ENCODE peak calls at places on chromosomes 16 and 17, in nine cellular contexts. T is CD4-positive, alpha-beta T cell; Y is Kasumi-1; O is GM23338; Z is HTR-8/SVneo; B is NCI-H460; V is naive B cell; P is EH; S is NCI-H1092 treated with DMSO at 0.1 percent for 48 hours. U is an unnamed sample.

GRCh38 chr17:6479626-6480324 is 35.5 kb downstream of the PIMREG start:
- DNase-seq in S (no peak), O (no peak), Z (no peak), B (no peak), V (no peak), P (no peak), T (no peak), Y (no peak), U (no peak)

GRCh38 chr16:1884889-1885288 is 12.9 kb upstream of the MEIOB start:
- DNase-seq in Y (no peak), P (no peak), B (no peak), Z (no peak), T (no peak), S (no peak), V (no peak), O (peak; percentile 46), U (no peak)

GRCh38 chr17:80474933-80475915 is 1.2 kb downstream of the NPTX1 start:
- DNase-seq in V (no peak), P (no peak), T (no peak), B (no peak), Z (no peak), O (no peak), Y (peak; percentile 22), S (peak; percentile 46), U (no peak)

GRCh38 chr16:69448470-69449193 is 24.2 kb downstream of the CYB5B start:
- DNase-seq in T (no peak), Z (no peak), O (no peak), V (no peak), S (peak; percentile 72), Y (no peak), B (no peak), P (peak; percentile 78), U (no peak)

GRCh38 chr17:82392967-82393366 is 21.4 kb downstream of the UTS2R start:
- DNase-seq in S (no peak), Z (no peak), B (no peak), O (no peak), T (no peak), V (no peak), P (no peak), Y (no peak), U (no peak)

GRCh38 chr17:49472527-49472926 is 22.6 kb upstream of the NGFR start:
- DNase-seq in B (no peak), V (no peak), S (no peak), Z (no peak), P (no peak), T (no peak), O (no peak), Y (no peak), U (no peak)

GRCh38 chr17:51651513-51652298 is 391.4 kb downstream of the UTP18 start:
- DNase-seq in V (no peak), Z (no peak), T (no peak), O (no peak), S (no peak), P (no peak), Y (no peak), B (no peak), U (no peak)

GRCh38 chr17:43784628-43785101 is 4.4 kb downstream of the CFAP97D1 start:
- DNase-seq in B (no peak), V (no peak), Z (no peak), O (no peak), S (no peak), P (peak; percentile 73), T (no peak), Y (no peak), U (no peak)

GRCh38 chr17:31819578-31819977 is 39.5 kb downstream of the COPRS start:
- DNase-seq in Y (no peak), O (no peak), S (no peak), P (no peak), Z (no peak), T (no peak), B (no peak), V (no peak), U (no peak)

GRCh38 chr17:61323696-61324539 is 75.7 kb upstream of the TBX2 start:
- DNase-seq in P (no peak), Z (no peak), S (no peak), O (no peak), T (no peak), V (no peak), Y (no peak), B (no peak), U (no peak)

GRCh38 chr16:35931722-35932121 is 2472.3 kb downstream of the TP53TG3F start:
- DNase-seq in V (no peak), T (no peak), Z (no peak), P (no peak), B (no peak), S (no peak), Y (no peak), O (no peak), U (no peak)

GRCh38 chr17:48904428-48904827 is 3.8 kb upstream of the UBE2Z start:
- DNase-seq in B (no peak), Z (no peak), T (no peak), V (no peak), Y (no peak), S (no peak), O (no peak), P (no peak), U (no peak)

GRCh38 chr17:40582328-40582901 is 17.1 kb upstream of the CCR7 start:
- DNase-seq in B (no peak), V (peak; percentile 80), S (peak; percentile 50), P (no peak), Y (peak; percentile 85), T (peak; percentile 82), Z (no peak), O (peak; percentile 18), U (peak; percentile 62)

GRCh38 chr17:46976626-46977270 is 2.3 kb downstream of the RPRML start:
- DNase-seq in O (peak; percentile 45), Y (no peak), V (no peak), P (peak; percentile 44), Z (peak; percentile 38), T (no peak), B (no peak), S (no peak), U (no peak)

GRCh38 chr17:33564146-33564545 is 271.1 kb upstream of the ASIC2 start:
- DNase-seq in Z (no peak), B (no peak), V (no peak), O (no peak), T (no peak), Y (no peak), P (no peak), S (no peak), U (no peak)

GRCh38 chr16:430904-431303 is 5.5 kb downstream of the RAB11FIP3 start:
- DNase-seq in S (no peak), B (no peak), V (no peak), T (no peak), O (no peak), Y (no peak), Z (no peak), P (no peak), U (no peak)

U was measured in GF-D8.